ENCODE peak calls at places on chromosomes 12 and 14, in ten cellular contexts. I is effector memory CD4-positive, alpha-beta T cell; C is uterus; X is esophagus squamous epithelium; F is body of pancreas; P is small intestine; M is heart right ventricle; E is HepG2; O is tibial nerve; U is tibial artery. Z is an unnamed sample. For H3K4me1 and H3K27me3, the result is how much of the 10 kb centered on the place peaks cover.

GRCh38 chr12:105409881-105410471 is 79.5 kb downstream of the C12orf75 start:
- DNase-seq in I (no peak), C (peak), X (no peak), F (peak), P (peak), M (peak), E (no peak), O (peak), U (peak), Z (peak)

GRCh38 chr12:52043386-52044212 is 7.6 kb upstream of the NR4A1 start:
- DNase-seq in I (no peak), C (no peak), X (no peak), F (peak), P (no peak), M (peak), E (peak), O (no peak), U (peak), Z (peak)

GRCh38 chr14:49679271-49679670 is 8.7 kb downstream of the POLE2 start:
- DNase-seq in I (no peak), C (no peak), X (no peak), F (no peak), P (no peak), M (no peak), E (no peak), O (no peak), U (no peak), Z (no peak)

GRCh38 chr12:108890208-108890607 is 10.3 kb downstream of the DAO start:
- DNase-seq in I (no peak), C (no peak), X (no peak), F (no peak), P (no peak), M (no peak), E (no peak), O (no peak), U (no peak), Z (no peak)

GRCh38 chr14:93619176-93619793 is 169.0 kb downstream of the PRIMA1 start:
- DNase-seq in I (no peak), C (no peak), X (no peak), F (peak), P (peak), M (no peak), E (peak), O (no peak), U (no peak), Z (peak)

GRCh38 chr14:60093606-60094005 is 1.9 kb downstream of the PCNX4 start:
- DNase-seq in I (no peak), C (no peak), X (no peak), F (no peak), P (no peak), M (no peak), E (no peak), O (no peak), U (no peak), Z (no peak)

GRCh38 chr12:37543131-37543965 is 773.2 kb upstream of the ALG10B start:
- DNase-seq in I (no peak), C (no peak), X (no peak), F (no peak), P (no peak), M (no peak), E (no peak), O (no peak), U (no peak), Z (no peak)

GRCh38 chr12:7395950-7396349 is 48.0 kb downstream of the CD163L1 start:
- DNase-seq in I (no peak), C (no peak), X (no peak), F (no peak), P (no peak), M (no peak), E (no peak), O (no peak), U (no peak), Z (no peak)

GRCh38 chr12:116376354-116377193 is 99.1 kb upstream of the MED13L start:
- DNase-seq in I (no peak), C (no peak), X (no peak), F (no peak), P (no peak), M (no peak), E (no peak), O (no peak), U (peak), Z (no peak)

GRCh38 chr12:127145929-127146789 is 1120.8 kb upstream of the TMEM132C start:
- DNase-seq in I (peak), C (peak), X (no peak), F (peak), P (peak), M (peak), E (no peak), O (peak), U (no peak), Z (peak)

GRCh38 chr12:47808049-47808448 is 11.7 kb downstream of the HDAC7 start:
- DNase-seq in I (peak), C (peak), X (no peak), F (no peak), P (peak), M (peak), E (no peak), O (no peak), U (no peak), Z (peak)

GRCh38 chr12:11500222-11500860 is 105.0 kb upstream of the PRB2 start:
- DNase-seq in I (peak), C (peak), X (peak), F (peak), P (peak), M (peak), E (peak), O (peak), U (peak), Z (peak)

GRCh38 chr14:44497148-44497547 is 9.9 kb downstream of the FSCB start:
- DNase-seq in I (no peak), C (no peak), X (no peak), F (no peak), P (no peak), M (no peak), E (no peak), O (no peak), U (no peak), Z (no peak)

GRCh38 chr14:64549805-64550538 is at the start of gene PPP1R36:
- DNase-seq in I (peak), C (no peak), X (no peak), F (peak), P (peak), M (peak), E (no peak), O (no peak), U (no peak), Z (peak)

GRCh38 chr12:131454418-131455217 is 256.3 kb upstream of the SFSWAP start:
- DNase-seq in I (no peak), C (no peak), X (no peak), F (peak), P (peak), M (peak), E (peak), O (no peak), U (peak), Z (peak)

GRCh38 chr14:103641181-103641580 is 12.2 kb downstream of the KLC1 start:
- DNase-seq in I (no peak), C (no peak), X (no peak), F (no peak), P (no peak), M (no peak), E (no peak), O (no peak), U (no peak), Z (no peak)

GRCh38 chr12:113485330-113485729 is 13.7 kb upstream of the LHX5 start:
- DNase-seq in I (no peak), C (no peak), X (no peak), F (no peak), P (no peak), M (no peak), E (no peak), O (no peak), U (no peak), Z (no peak)

GRCh38 chr12:12586879-12587675 is 24.4 kb upstream of the DUSP16 start:
- DNase-seq in I (no peak), C (no peak), X (no peak), F (no peak), P (peak), M (no peak), E (no peak), O (no peak), U (no peak), Z (no peak)

GRCh38 chr12:82625523-82625922 is 61.2 kb upstream of the TMTC2 start:
- DNase-seq in I (no peak), C (no peak), X (no peak), F (no peak), P (no peak), M (no peak), E (no peak), O (no peak), U (no peak), Z (no peak)

GRCh38 chr12:32765906-32766305 is 10.2 kb upstream of the YARS2 start:
- DNase-seq in I (no peak), C (no peak), X (no peak), F (no peak), P (no peak), M (no peak), E (no peak), O (no peak), U (no peak), Z (no peak)

GRCh38 chr12:97943359-97943758 is 480.8 kb downstream of the RMST start:
- DNase-seq in I (no peak), C (no peak), X (no peak), F (no peak), P (no peak), M (no peak), E (no peak), O (no peak), U (no peak), Z (no peak)

GRCh38 chr12:13208533-13209278 is 12.2 kb downstream of the EMP1 start:
- DNase-seq in I (no peak), C (no peak), X (no peak), F (no peak), P (no peak), M (no peak), E (no peak), O (no peak), U (no peak), Z (no peak)

DNA sequence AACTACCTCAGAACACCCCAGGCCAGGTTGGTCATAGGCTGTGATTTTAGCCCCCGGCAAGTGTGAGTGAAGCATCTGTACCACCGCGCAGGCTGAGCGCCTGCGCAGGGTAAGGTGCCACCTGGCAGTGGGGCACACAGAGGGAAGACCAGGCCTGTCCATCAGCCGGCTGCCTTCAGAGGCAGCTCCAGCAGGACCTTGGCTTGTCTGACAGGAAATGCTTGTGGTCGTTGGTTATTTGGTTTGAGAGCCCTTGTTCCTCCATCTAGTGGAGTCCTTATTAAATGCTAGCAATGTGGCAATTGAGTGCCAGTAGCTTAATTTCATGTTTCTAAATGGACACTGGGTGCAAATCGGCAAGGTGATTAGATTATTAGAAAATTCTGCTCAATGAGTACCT is 27.5 kb downstream of the SLC25A29 start:
- DNase-seq in I (no peak), C (no peak), X (no peak), F (no peak), P (no peak), M (no peak), E (peak), O (no peak), U (no peak), Z (no peak)
- H3K4me1 ChIP-seq in I (under half), C (under half), X (half or more), F (under half), P (under half), M (under half), E (half or more), O (half or more), U (under half), Z (under half)

GRCh38 chr12:67220065-67220464 is 49.1 kb upstream of the CAND1 start:
- DNase-seq in I (no peak), C (no peak), X (no peak), F (peak), P (peak), M (no peak), E (peak), O (no peak), U (no peak), Z (peak)
- H3K27me3 ChIP-seq in I (under half), C (under half), X (under half), F (under half), P (under half), M (under half), E (under half), O (under half), U (under half), Z (under half)

DNA sequence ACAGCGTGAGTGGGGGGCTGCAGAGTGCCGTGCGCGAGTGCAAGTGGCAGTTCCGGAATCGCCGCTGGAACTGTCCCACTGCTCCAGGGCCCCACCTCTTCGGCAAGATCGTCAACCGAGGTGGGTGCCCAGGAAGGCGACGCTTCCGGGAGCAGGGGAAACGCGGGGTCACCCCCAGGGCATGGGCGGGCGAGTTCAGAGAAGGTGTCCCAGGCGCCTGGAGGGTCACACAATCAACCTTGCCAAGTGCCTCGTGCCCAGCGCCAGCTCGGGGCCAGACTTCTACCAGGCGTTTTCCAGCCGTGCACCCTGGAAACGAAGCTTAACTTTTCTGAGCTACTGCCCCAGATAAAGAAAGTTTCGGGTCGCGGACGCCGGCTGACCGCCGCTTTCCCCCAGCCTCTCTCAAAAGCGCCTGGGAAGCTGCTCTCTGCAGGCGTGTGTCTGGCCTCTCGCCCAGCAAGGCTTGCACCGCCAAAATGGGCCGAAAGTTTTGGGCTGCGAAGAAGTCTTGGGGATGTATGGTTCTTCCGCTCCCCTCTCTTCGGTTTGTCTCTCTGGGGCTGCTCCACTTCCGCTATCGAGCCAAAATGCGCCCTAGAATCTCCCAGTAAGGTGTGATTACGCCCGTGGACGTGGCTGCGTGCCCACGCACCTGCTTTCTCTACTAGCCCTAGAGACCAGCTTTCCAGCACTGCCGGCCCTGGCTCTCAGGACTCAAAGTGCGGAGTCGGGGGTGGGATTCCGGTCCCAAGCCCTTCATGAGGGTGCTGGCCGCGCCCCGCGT is 1.7 kb downstream of the WNT1 start:
- DNase-seq in I (peak), C (no peak), X (no peak), F (peak), P (peak), M (no peak), E (no peak), O (no peak), U (no peak), Z (peak)
- H3K4me3 ChIP-seq in I (peak), C (no peak), X (peak), F (no peak), P (peak), M (peak), E (peak), O (no peak), U (peak), Z (peak)

GRCh38 chr14:55589171-55589570 is 9.2 kb downstream of the KTN1 start:
- DNase-seq in I (no peak), C (no peak), X (no peak), F (no peak), P (no peak), M (no peak), E (no peak), O (no peak), U (peak), Z (no peak)
- H3K4me1 ChIP-seq in I (under half), C (under half), X (half or more), F (half or more), P (under half), M (half or more), E (half or more), O (half or more), U (half or more), Z (under half)

GRCh38 chr12:201361-201760 is 12.6 kb downstream of the SLC6A12 start:
- DNase-seq in I (no peak), C (no peak), X (no peak), F (no peak), P (no peak), M (no peak), E (no peak), O (no peak), U (no peak), Z (no peak)

GRCh38 chr12:203462-204260 is 10.3 kb downstream of the SLC6A12 start:
- DNase-seq in I (no peak), C (no peak), X (no peak), F (no peak), P (no peak), M (no peak), E (no peak), O (no peak), U (no peak), Z (peak)

GRCh38 chr12:204261-204678 is 9.7 kb downstream of the SLC6A12 start:
- DNase-seq in I (no peak), C (no peak), X (no peak), F (no peak), P (no peak), M (no peak), E (no peak), O (no peak), U (no peak), Z (no peak)

GRCh38 chr12:202081-202731 is 11.8 kb downstream of the SLC6A12 start:
- DNase-seq in I (no peak), C (no peak), X (no peak), F (no peak), P (no peak), M (no peak), E (no peak), O (no peak), U (no peak), Z (no peak)

DNA sequence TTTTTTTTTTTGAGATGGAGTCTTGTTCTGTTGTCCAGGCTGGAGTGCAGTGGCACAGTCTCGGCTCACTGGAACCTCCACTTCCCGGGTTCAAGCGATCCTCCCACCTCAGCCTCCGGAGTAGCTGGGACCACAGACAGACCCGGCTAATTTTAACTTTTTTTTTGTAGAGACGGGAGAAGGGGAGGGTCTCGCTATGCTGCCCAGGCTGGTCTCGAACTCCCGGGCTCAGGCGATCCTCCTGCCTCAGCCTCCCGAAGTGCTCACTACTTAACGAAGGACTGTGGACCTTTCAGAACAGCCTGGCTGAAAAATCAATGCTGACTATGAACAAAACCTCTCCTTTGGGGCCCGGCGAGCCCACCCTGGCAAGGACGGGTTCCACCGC is 10.9 kb downstream of the SLC6A12 start:
- DNase-seq in I (no peak), C (no peak), X (no peak), F (no peak), P (no peak), M (no peak), E (no peak), O (no peak), U (no peak), Z (no peak)
- H3K27me3 ChIP-seq in I (under half), C (under half), X (under half), F (under half), P (under half), M (under half), E (under half), O (under half), U (under half), Z (under half)

GRCh38 chr12:122148657-122149056 is 25.4 kb downstream of the IL31 start:
- DNase-seq in I (no peak), C (no peak), X (no peak), F (no peak), P (no peak), M (no peak), E (no peak), O (no peak), U (no peak), Z (no peak)
- H3K4me3 ChIP-seq in I (no peak), C (no peak), X (no peak), F (no peak), P (no peak), M (no peak), E (no peak), O (no peak), U (no peak), Z (no peak)

DNA sequence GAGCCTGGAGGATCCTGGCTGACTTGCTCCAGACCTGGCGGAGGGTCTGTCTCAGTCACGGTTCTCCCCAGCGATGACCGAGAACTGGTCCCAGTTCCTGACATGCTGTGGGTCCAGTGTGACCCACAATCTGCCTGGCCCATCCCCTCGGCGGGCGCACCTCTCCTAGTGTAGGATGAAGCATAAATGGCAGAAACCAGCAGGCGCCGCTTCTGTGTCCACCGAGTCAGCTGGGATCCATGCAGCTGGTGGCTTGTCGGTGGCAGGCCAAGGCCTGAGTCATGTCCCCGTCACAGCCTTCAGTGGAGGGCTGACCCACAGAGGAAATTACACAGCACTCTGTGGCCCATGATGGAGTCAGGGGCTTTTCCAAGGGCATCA is 38.5 kb downstream of the NFKBIA start:
- DNase-seq in I (no peak), C (no peak), X (no peak), F (no peak), P (no peak), M (no peak), E (no peak), O (no peak), U (peak), Z (peak)
- H3K4me1 ChIP-seq in I (under half), C (under half), X (half or more), F (under half), P (under half), M (half or more), E (half or more), O (half or more), U (under half), Z (under half)

DNA sequence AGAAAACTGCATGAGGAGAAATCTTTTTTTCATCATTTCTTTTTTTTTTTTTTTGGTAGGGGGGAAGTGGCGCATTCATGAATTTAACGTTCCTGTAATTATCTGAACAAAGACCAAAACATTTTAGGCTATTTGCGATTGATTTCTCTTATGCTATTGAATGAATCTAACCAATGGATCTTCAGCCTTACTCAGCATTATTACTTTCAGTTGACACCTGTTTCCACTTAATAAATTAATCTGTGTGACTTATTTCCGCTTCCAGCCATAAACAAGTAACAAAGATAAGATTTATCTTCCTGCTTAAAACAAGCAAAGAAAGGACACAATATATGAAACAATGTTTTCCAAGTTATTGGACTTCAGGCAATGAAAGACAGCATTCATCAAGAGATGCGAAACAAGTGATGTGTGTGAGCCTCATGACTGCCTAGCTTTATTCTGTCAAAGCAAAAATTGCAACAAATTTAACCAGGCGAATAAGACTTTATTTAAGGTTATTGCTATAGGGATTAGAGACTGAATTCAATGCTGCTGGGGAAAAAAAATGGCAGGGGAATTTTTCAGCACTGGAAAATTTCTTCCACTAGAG is 1026.9 kb downstream of the LRFN5 start:
- DNase-seq in I (no peak), C (no peak), X (no peak), F (no peak), P (no peak), M (no peak), E (no peak), O (no peak), U (no peak), Z (no peak)
- H3K27me3 ChIP-seq in I (under half), C (under half), X (under half), F (under half), P (under half), M (under half), E (under half), O (under half), U (under half), Z (under half)